ENCODE peak calls at places on chromosomes 3 and 15, in ten cellular contexts. B is stimulated activated CD8-positive, alpha-beta memory T cell treated with anti-CD3 and anti-CD28 coated beads, Interleukin-7, amount 100 ng/mL, for 24 hours; X is activated CD4-positive, CD25-positive, alpha-beta regulatory T cell; I is C1 segment of cervical spinal cord; V is astrocyte of the hippocampus; P is germinal center; H is OCI-M1; C is dermis blood vessel endothelial cell; T is stomach; F is naive thymus-derived CD8-positive, alpha-beta T cell. U is an unnamed sample.

GRCh38 chr3:155739154-155739553 is 5.7 kb downstream of the PLCH1 start:
- DNase-seq in B (no peak), X (no peak), I (no peak), V (peak), P (no peak), H (peak), C (peak), T (no peak), F (no peak), U (peak)

GRCh38 chr3:187208159-187208558 is 10.9 kb downstream of the RTP1 start:
- DNase-seq in B (no peak), X (no peak), I (no peak), V (peak), P (no peak), H (no peak), C (peak), T (no peak), F (no peak), U (no peak)

GRCh38 chr3:30604091-30604490 is 2.3 kb upstream of the TGFBR2 start:
- DNase-seq in B (no peak), X (no peak), I (no peak), V (no peak), P (no peak), H (peak), C (peak), T (no peak), F (no peak), U (no peak)

GRCh38 chr3:196996454-196997265 is 28.0 kb upstream of the PIGZ start:
- DNase-seq in B (no peak), X (no peak), I (no peak), V (no peak), P (no peak), H (no peak), C (no peak), T (no peak), F (no peak), U (no peak)

GRCh38 chr3:62319570-62320243 is 53.6 kb downstream of the FEZF2 start:
- DNase-seq in B (no peak), X (no peak), I (no peak), V (no peak), P (no peak), H (no peak), C (no peak), T (no peak), F (no peak), U (no peak)

GRCh38 chr3:151813777-151814176 is at the start of gene AADAC:
- DNase-seq in B (no peak), X (no peak), I (no peak), V (no peak), P (no peak), H (no peak), C (no peak), T (no peak), F (no peak), U (no peak)

GRCh38 chr3:87488725-87489124 is 212.3 kb upstream of the POU1F1 start:
- DNase-seq in B (no peak), X (no peak), I (no peak), V (no peak), P (no peak), H (no peak), C (no peak), T (no peak), F (no peak), U (no peak)

GRCh38 chr3:130725746-130726145 is 20.9 kb downstream of the PIK3R4 start:
- DNase-seq in B (no peak), X (no peak), I (no peak), V (no peak), P (no peak), H (no peak), C (no peak), T (no peak), F (no peak), U (no peak)

GRCh38 chr3:114445233-114445632 is 151.4 kb downstream of the TIGIT start:
- DNase-seq in B (no peak), X (no peak), I (no peak), V (peak), P (no peak), H (no peak), C (no peak), T (no peak), F (no peak), U (no peak)

GRCh38 chr3:136021798-136022197 is 56.3 kb downstream of the PPP2R3A start:
- DNase-seq in B (no peak), X (no peak), I (no peak), V (no peak), P (no peak), H (no peak), C (no peak), T (no peak), F (no peak), U (no peak)

GRCh38 chr15:31367021-31367729 is 40.5 kb downstream of the KLF13 start:
- DNase-seq in B (no peak), X (no peak), I (no peak), V (no peak), P (no peak), H (no peak), C (no peak), T (no peak), F (no peak), U (no peak)

GRCh38 chr15:60255390-60255789 is 142.4 kb downstream of the ANXA2 start:
- DNase-seq in B (no peak), X (no peak), I (peak), V (peak), P (no peak), H (peak), C (peak), T (no peak), F (no peak), U (no peak)

U was measured in mesendoderm.